ENCODE peak calls at places on chromosomes 13 and 19, in ten cellular contexts. One of them, this sample, is unnamed.

GRCh38 chr13:23007430-23007829 is 173.3 kb upstream of the SGCG start:
- DNase-seq in stomach: no peak
- DNase-seq in nephron progenitor cell: peak; percentile 9
- DNase-seq in GM23338: no peak
- DNase-seq in keratinocyte: no peak
- DNase-seq in lower leg skin: no peak
- DNase-seq in dorsolateral prefrontal cortex: no peak
- DNase-seq in astrocyte: no peak
- DNase-seq in PC-3: no peak
- DNase-seq in pancreas: no peak
- DNase-seq in this sample: no peak

GRCh38 chr13:41603917-41604316 is 146.6 kb downstream of the RGCC start:
- DNase-seq in lower leg skin: no peak
- DNase-seq in nephron progenitor cell: no peak
- DNase-seq in dorsolateral prefrontal cortex: no peak
- DNase-seq in pancreas: no peak
- DNase-seq in stomach: no peak
- DNase-seq in keratinocyte: peak; percentile 73
- DNase-seq in astrocyte: peak; percentile 61
- DNase-seq in GM23338: no peak
- DNase-seq in PC-3: peak; percentile 92
- DNase-seq in this sample: no peak

GRCh38 chr19:44840811-44841210 is 5.3 kb upstream of the NECTIN2 start:
- DNase-seq in pancreas: no peak
- DNase-seq in dorsolateral prefrontal cortex: no peak
- DNase-seq in stomach: no peak
- DNase-seq in PC-3: no peak
- DNase-seq in astrocyte: no peak
- DNase-seq in nephron progenitor cell: no peak
- DNase-seq in lower leg skin: no peak
- DNase-seq in keratinocyte: no peak
- DNase-seq in GM23338: no peak
- DNase-seq in this sample: no peak

GRCh38 chr13:99960663-99961440 is 10.7 kb downstream of the ZIC5 start:
- DNase-seq in PC-3: no peak
- DNase-seq in nephron progenitor cell: no peak
- DNase-seq in GM23338: peak; percentile 51
- DNase-seq in keratinocyte: no peak
- DNase-seq in pancreas: no peak
- DNase-seq in dorsolateral prefrontal cortex: no peak
- DNase-seq in stomach: peak; percentile 11
- DNase-seq in lower leg skin: no peak
- DNase-seq in astrocyte: no peak
- DNase-seq in this sample: no peak

GRCh38 chr19:2560369-2560768 is 84.4 kb downstream of the GADD45B start:
- DNase-seq in PC-3: no peak
- DNase-seq in nephron progenitor cell: no peak
- DNase-seq in lower leg skin: no peak
- DNase-seq in stomach: no peak
- DNase-seq in dorsolateral prefrontal cortex: no peak
- DNase-seq in astrocyte: no peak
- DNase-seq in pancreas: no peak
- DNase-seq in GM23338: no peak
- DNase-seq in keratinocyte: no peak
- DNase-seq in this sample: no peak

GRCh38 chr13:96052655-96053002 is 572 bp downstream of the UGGT2 start:
- DNase-seq in dorsolateral prefrontal cortex: no peak
- DNase-seq in nephron progenitor cell: no peak
- DNase-seq in astrocyte: peak; percentile 70
- DNase-seq in pancreas: no peak
- DNase-seq in GM23338: peak; percentile 44
- DNase-seq in stomach: no peak
- DNase-seq in lower leg skin: no peak
- DNase-seq in keratinocyte: peak; percentile 2
- DNase-seq in PC-3: peak; percentile 15
- DNase-seq in this sample: no peak

GRCh38 chr13:42215578-42216421 is 56.2 kb upstream of the AKAP11 start:
- DNase-seq in nephron progenitor cell: peak; percentile 14
- DNase-seq in lower leg skin: no peak
- DNase-seq in astrocyte: peak; percentile 23
- DNase-seq in keratinocyte: no peak
- DNase-seq in PC-3: peak; percentile 53
- DNase-seq in GM23338: peak; percentile 77
- DNase-seq in pancreas: no peak
- DNase-seq in dorsolateral prefrontal cortex: no peak
- DNase-seq in stomach: no peak
- DNase-seq in this sample: peak; percentile 50

GRCh38 chr13:48977973-48978372 is 2.3 kb downstream of the FNDC3A start:
- DNase-seq in nephron progenitor cell: no peak
- DNase-seq in keratinocyte: no peak
- DNase-seq in astrocyte: peak; percentile 56
- DNase-seq in PC-3: peak; percentile 13
- DNase-seq in GM23338: no peak
- DNase-seq in stomach: no peak
- DNase-seq in lower leg skin: no peak
- DNase-seq in dorsolateral prefrontal cortex: no peak
- DNase-seq in pancreas: no peak
- DNase-seq in this sample: no peak

GRCh38 chr19:18919895-18920204 is 335 bp downstream of the DDX49 start:
- DNase-seq in PC-3: no peak
- DNase-seq in stomach: no peak
- DNase-seq in lower leg skin: no peak
- DNase-seq in GM23338: no peak
- DNase-seq in dorsolateral prefrontal cortex: no peak
- DNase-seq in astrocyte: no peak
- DNase-seq in nephron progenitor cell: no peak
- DNase-seq in pancreas: no peak
- DNase-seq in keratinocyte: no peak
- DNase-seq in this sample: peak; percentile 22
- TF ChIP-seq CTCF in PC-3: no peak
- TF ChIP-seq CTCF in stomach: no peak
- TF ChIP-seq CTCF in lower leg skin: no peak
- TF ChIP-seq CTCF in GM23338: no peak
- TF ChIP-seq CTCF in dorsolateral prefrontal cortex: no peak
- TF ChIP-seq CTCF in astrocyte: no peak
- TF ChIP-seq CTCF in nephron progenitor cell: no peak
- TF ChIP-seq CTCF in pancreas: no peak
- TF ChIP-seq CTCF in keratinocyte: no peak
- TF ChIP-seq CTCF in this sample: no peak

GRCh38 chr19:39501340-39501739 is 2.6 kb downstream of the DLL3 start:
- DNase-seq in lower leg skin: no peak
- DNase-seq in GM23338: no peak
- DNase-seq in stomach: no peak
- DNase-seq in dorsolateral prefrontal cortex: no peak
- DNase-seq in PC-3: no peak
- DNase-seq in astrocyte: no peak
- DNase-seq in keratinocyte: no peak
- DNase-seq in nephron progenitor cell: no peak
- DNase-seq in pancreas: no peak
- DNase-seq in this sample: no peak

GRCh38 chr19:39499082-39499642 is 415 bp downstream of the DLL3 start:
- DNase-seq in GM23338: peak; percentile 65
- DNase-seq in astrocyte: no peak
- DNase-seq in pancreas: no peak
- DNase-seq in dorsolateral prefrontal cortex: no peak
- DNase-seq in PC-3: no peak
- DNase-seq in lower leg skin: no peak
- DNase-seq in stomach: no peak
- DNase-seq in nephron progenitor cell: peak; percentile 67
- DNase-seq in keratinocyte: no peak
- DNase-seq in this sample: peak; percentile 69

GRCh38 chr19:39499932-39500331 is 1.2 kb downstream of the DLL3 start:
- DNase-seq in keratinocyte: no peak
- DNase-seq in lower leg skin: no peak
- DNase-seq in PC-3: no peak
- DNase-seq in dorsolateral prefrontal cortex: no peak
- DNase-seq in pancreas: no peak
- DNase-seq in GM23338: no peak
- DNase-seq in stomach: no peak
- DNase-seq in astrocyte: no peak
- DNase-seq in nephron progenitor cell: no peak
- DNase-seq in this sample: no peak

GRCh38 chr19:39500543-39500942 is 1.8 kb downstream of the DLL3 start:
- DNase-seq in GM23338: no peak
- DNase-seq in keratinocyte: no peak
- DNase-seq in dorsolateral prefrontal cortex: no peak
- DNase-seq in nephron progenitor cell: no peak
- DNase-seq in pancreas: no peak
- DNase-seq in PC-3: no peak
- DNase-seq in stomach: no peak
- DNase-seq in lower leg skin: no peak
- DNase-seq in astrocyte: no peak
- DNase-seq in this sample: no peak

DNA sequence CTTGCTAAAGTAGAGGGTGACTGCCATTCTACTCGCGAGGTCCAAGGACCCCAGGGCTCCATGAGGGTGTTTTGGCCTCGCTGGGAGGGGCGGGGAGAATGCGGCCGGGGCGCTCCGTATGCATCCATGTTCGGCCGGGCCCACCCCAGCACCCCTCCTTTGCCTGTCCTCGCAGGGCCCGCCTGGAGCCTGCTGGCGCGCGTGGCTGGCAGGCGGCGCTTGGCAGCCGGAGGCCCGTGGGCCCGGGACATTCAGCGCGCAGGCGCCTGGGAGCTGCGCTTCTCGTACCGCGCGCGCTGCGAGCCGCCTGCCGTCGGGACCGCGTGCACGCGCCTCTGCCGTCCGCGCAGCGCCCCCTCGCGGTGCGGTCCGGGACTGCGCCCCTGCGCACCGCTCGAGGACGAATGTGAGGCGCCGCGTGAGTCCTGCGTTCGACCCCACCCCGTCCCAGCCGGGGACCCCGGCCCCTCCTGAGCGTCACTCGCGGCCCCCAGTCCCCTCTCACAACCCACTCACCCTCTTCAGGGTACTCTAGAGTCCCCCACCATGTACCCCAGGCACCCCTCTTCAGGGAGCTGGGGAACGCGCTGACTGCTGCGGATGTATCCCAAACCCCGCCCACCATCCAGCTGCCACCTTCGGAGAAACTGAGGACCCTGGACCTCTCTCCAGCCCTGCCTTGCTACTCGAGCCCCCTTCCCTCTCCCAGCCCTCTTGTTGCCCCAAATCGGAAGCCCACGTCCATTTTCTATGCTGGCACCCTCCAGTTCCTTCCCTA is 4.1 kb downstream of the DLL3 start:
- DNase-seq in keratinocyte: no peak
- DNase-seq in pancreas: no peak
- DNase-seq in GM23338: peak; percentile 94
- DNase-seq in stomach: peak; percentile 62
- DNase-seq in PC-3: no peak
- DNase-seq in dorsolateral prefrontal cortex: no peak
- DNase-seq in astrocyte: peak; percentile 45
- DNase-seq in lower leg skin: peak; percentile 87
- DNase-seq in nephron progenitor cell: peak; percentile 84
- DNase-seq in this sample: peak; percentile 87
- TF ChIP-seq CTCF in keratinocyte: peak; percentile 73
- TF ChIP-seq CTCF in pancreas: peak; percentile 69
- TF ChIP-seq CTCF in GM23338: peak; percentile 53
- TF ChIP-seq CTCF in stomach: peak; percentile 7
- TF ChIP-seq CTCF in PC-3: peak; percentile 50
- TF ChIP-seq CTCF in dorsolateral prefrontal cortex: no peak
- TF ChIP-seq CTCF in astrocyte: peak; percentile 40
- TF ChIP-seq CTCF in lower leg skin: no peak
- TF ChIP-seq CTCF in nephron progenitor cell: peak; percentile 78
- TF ChIP-seq CTCF in this sample: peak; percentile 99

DNA sequence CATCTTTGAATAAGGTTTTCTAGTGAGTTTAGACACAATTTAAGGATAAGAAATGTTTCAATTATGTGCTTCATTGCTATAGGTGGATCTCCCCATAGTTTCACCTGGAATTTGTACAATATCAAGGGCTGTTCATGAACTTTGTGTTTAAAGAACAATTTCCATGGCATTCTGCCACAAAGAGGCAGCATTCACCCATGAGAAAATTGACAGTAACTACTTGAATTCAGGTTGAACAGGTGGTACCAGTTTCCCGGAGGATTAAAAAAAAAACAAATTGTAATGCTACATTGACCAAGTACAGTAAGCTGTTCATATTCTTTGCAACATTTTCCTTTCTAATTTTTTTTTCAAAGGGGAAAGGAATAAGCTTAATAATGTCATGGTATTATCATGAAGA is 9.1 kb downstream of the SLITRK5 start:
- DNase-seq in GM23338: no peak
- DNase-seq in stomach: no peak
- DNase-seq in keratinocyte: no peak
- DNase-seq in PC-3: peak; percentile 76
- DNase-seq in astrocyte: no peak
- DNase-seq in lower leg skin: no peak
- DNase-seq in pancreas: no peak
- DNase-seq in nephron progenitor cell: no peak
- DNase-seq in dorsolateral prefrontal cortex: no peak
- DNase-seq in this sample: no peak
- TF ChIP-seq CTCF in GM23338: peak; percentile 45
- TF ChIP-seq CTCF in stomach: no peak
- TF ChIP-seq CTCF in keratinocyte: no peak
- TF ChIP-seq CTCF in PC-3: peak; percentile 56
- TF ChIP-seq CTCF in astrocyte: no peak
- TF ChIP-seq CTCF in lower leg skin: no peak
- TF ChIP-seq CTCF in pancreas: no peak
- TF ChIP-seq CTCF in nephron progenitor cell: no peak
- TF ChIP-seq CTCF in dorsolateral prefrontal cortex: no peak
- TF ChIP-seq CTCF in this sample: no peak

GRCh38 chr19:54391589-54392061 is 23.6 kb upstream of the TTYH1 start:
- DNase-seq in astrocyte: no peak
- DNase-seq in lower leg skin: no peak
- DNase-seq in dorsolateral prefrontal cortex: no peak
- DNase-seq in nephron progenitor cell: no peak
- DNase-seq in PC-3: peak; percentile 58
- DNase-seq in stomach: no peak
- DNase-seq in pancreas: no peak
- DNase-seq in keratinocyte: no peak
- DNase-seq in GM23338: peak; percentile 71
- DNase-seq in this sample: no peak
- TF ChIP-seq CTCF in astrocyte: no peak
- TF ChIP-seq CTCF in lower leg skin: no peak
- TF ChIP-seq CTCF in dorsolateral prefrontal cortex: no peak
- TF ChIP-seq CTCF in nephron progenitor cell: no peak
- TF ChIP-seq CTCF in PC-3: peak; percentile 65
- TF ChIP-seq CTCF in stomach: no peak
- TF ChIP-seq CTCF in pancreas: no peak
- TF ChIP-seq CTCF in keratinocyte: peak; percentile 13
- TF ChIP-seq CTCF in GM23338: peak; percentile 38
- TF ChIP-seq CTCF in this sample: no peak